ENCODE peak calls at places on chromosomes 1 and 21, in nine cellular contexts. S, R, G, E, Q, D, P, L and H are unnamed samples.

GRCh38 chr1:30756545-30757195 is 904 bp downstream of the LAPTM5 start:
- DNase-seq in S (no peak), R (no peak), G (peak; percentile 14), E (no peak), Q (no peak), D (peak; percentile 93), P (peak; percentile 47), L (no peak), H (peak; percentile 46)

GRCh38 chr1:171221665-171222591 is 26.4 kb upstream of the FMO1 start:
- DNase-seq in S (no peak), R (no peak), G (no peak), E (no peak), Q (no peak), D (no peak), P (no peak), L (no peak), H (no peak)

GRCh38 chr1:24822887-24823286 is 77.6 kb downstream of the CLIC4 start:
- DNase-seq in S (no peak), R (no peak), G (no peak), E (no peak), Q (no peak), D (no peak), P (no peak), L (no peak), H (no peak)

GRCh38 chr21:32414579-32415358 is 2.3 kb downstream of the EVA1C start:
- DNase-seq in S (no peak), R (no peak), G (no peak), E (no peak), Q (no peak), D (no peak), P (no peak), L (no peak), H (no peak)

GRCh38 chr1:162536511-162536910 is 25.0 kb upstream of the UAP1 start:
- DNase-seq in S (no peak), R (no peak), G (no peak), E (no peak), Q (no peak), D (no peak), P (no peak), L (no peak), H (no peak)

GRCh38 chr1:223846668-223847007 is 891 bp upstream of the TP53BP2 start:
- DNase-seq in S (no peak), R (peak; percentile 37), G (no peak), E (peak; percentile 25), Q (no peak), D (no peak), P (peak; percentile 55), L (peak; percentile 43), H (no peak)

GRCh38 chr1:205056188-205056611 is 13.2 kb downstream of the CNTN2 start:
- DNase-seq in S (no peak), R (no peak), G (no peak), E (peak; percentile 38), Q (no peak), D (no peak), P (no peak), L (no peak), H (no peak)

GRCh38 chr1:40264354-40264781 is 6.3 kb downstream of the ZMPSTE24 start:
- DNase-seq in S (no peak), R (no peak), G (no peak), E (no peak), Q (no peak), D (no peak), P (no peak), L (no peak), H (no peak)

GRCh38 chr1:235024045-235024439 is 104.6 kb downstream of the TOMM20 start:
- DNase-seq in S (no peak), R (no peak), G (no peak), E (no peak), Q (no peak), D (no peak), P (no peak), L (no peak), H (no peak)

GRCh38 chr1:170326221-170326620 is 180.5 kb downstream of the NTMT2 start:
- DNase-seq in S (no peak), R (no peak), G (no peak), E (no peak), Q (no peak), D (no peak), P (no peak), L (no peak), H (no peak)

GRCh38 chr1:161872506-161872905 is 106.4 kb downstream of the ATF6 start:
- DNase-seq in S (no peak), R (no peak), G (no peak), E (no peak), Q (no peak), D (no peak), P (no peak), L (no peak), H (no peak)

GRCh38 chr1:8076171-8076570 is 50.1 kb upstream of the ERRFI1 start:
- DNase-seq in S (no peak), R (no peak), G (no peak), E (no peak), Q (no peak), D (no peak), P (no peak), L (no peak), H (no peak)

GRCh38 chr1:95117207-95118018 is at the start of gene TLCD4:
- DNase-seq in S (peak; percentile 72), R (peak; percentile 33), G (peak; percentile 46), E (peak; percentile 50), Q (no peak), D (no peak), P (peak; percentile 74), L (peak; percentile 81), H (peak; percentile 13)

GRCh38 chr1:95003433-95003738 is 69.4 kb downstream of the ALG14 start:
- DNase-seq in S (no peak), R (no peak), G (no peak), E (no peak), Q (no peak), D (peak; percentile 37), P (no peak), L (no peak), H (no peak)

GRCh38 chr1:207298666-207299065 is 22.8 kb upstream of the CD55 start:
- DNase-seq in S (no peak), R (no peak), G (no peak), E (no peak), Q (no peak), D (no peak), P (no peak), L (no peak), H (no peak)

GRCh38 chr1:247822060-247822459 is 1.9 kb downstream of the OR14A16 start:
- DNase-seq in S (no peak), R (no peak), G (no peak), E (no peak), Q (no peak), D (no peak), P (no peak), L (no peak), H (no peak)
- H3K9me3 ChIP-seq in S (no peaks in the 10 kb centered on the region), R (no peaks in the 10 kb centered on the region), G (no peaks in the 10 kb centered on the region), E (no peaks in the 10 kb centered on the region), Q (peaks cover 15% of the 10 kb centered on the region), D (no peaks in the 10 kb centered on the region), P (no peaks in the 10 kb centered on the region), L (no peaks in the 10 kb centered on the region), H (no peaks in the 10 kb centered on the region)

GRCh38 chr1:228530951-228531731 is 44.0 kb downstream of the RNF187 start:
- DNase-seq in S (no peak), R (no peak), G (no peak), E (no peak), Q (no peak), D (no peak), P (no peak), L (no peak), H (no peak)
- H3K9me3 ChIP-seq in S (no peaks in the 10 kb centered on the region), R (no peaks in the 10 kb centered on the region), G (peaks cover 6% of the 10 kb centered on the region), E (no peaks in the 10 kb centered on the region), Q (no peaks in the 10 kb centered on the region), D (no peaks in the 10 kb centered on the region), P (no peaks in the 10 kb centered on the region), L (no peaks in the 10 kb centered on the region), H (no peaks in the 10 kb centered on the region)

GRCh38 chr1:2999138-2999537 is 22.1 kb upstream of the ACTRT2 start:
- DNase-seq in S (no peak), R (no peak), G (no peak), E (no peak), Q (no peak), D (no peak), P (no peak), L (no peak), H (no peak)

GRCh38 chr1:3000671-3001470 is 20.4 kb upstream of the ACTRT2 start:
- DNase-seq in S (no peak), R (no peak), G (no peak), E (no peak), Q (no peak), D (no peak), P (no peak), L (no peak), H (no peak)

GRCh38 chr1:2999571-2999970 is 21.7 kb upstream of the ACTRT2 start:
- DNase-seq in S (no peak), R (no peak), G (no peak), E (no peak), Q (no peak), D (no peak), P (no peak), L (no peak), H (no peak)

GRCh38 chr1:3000214-3000613 is 21.1 kb upstream of the ACTRT2 start:
- DNase-seq in S (no peak), R (no peak), G (no peak), E (no peak), Q (no peak), D (no peak), P (no peak), L (no peak), H (no peak)

DNA sequence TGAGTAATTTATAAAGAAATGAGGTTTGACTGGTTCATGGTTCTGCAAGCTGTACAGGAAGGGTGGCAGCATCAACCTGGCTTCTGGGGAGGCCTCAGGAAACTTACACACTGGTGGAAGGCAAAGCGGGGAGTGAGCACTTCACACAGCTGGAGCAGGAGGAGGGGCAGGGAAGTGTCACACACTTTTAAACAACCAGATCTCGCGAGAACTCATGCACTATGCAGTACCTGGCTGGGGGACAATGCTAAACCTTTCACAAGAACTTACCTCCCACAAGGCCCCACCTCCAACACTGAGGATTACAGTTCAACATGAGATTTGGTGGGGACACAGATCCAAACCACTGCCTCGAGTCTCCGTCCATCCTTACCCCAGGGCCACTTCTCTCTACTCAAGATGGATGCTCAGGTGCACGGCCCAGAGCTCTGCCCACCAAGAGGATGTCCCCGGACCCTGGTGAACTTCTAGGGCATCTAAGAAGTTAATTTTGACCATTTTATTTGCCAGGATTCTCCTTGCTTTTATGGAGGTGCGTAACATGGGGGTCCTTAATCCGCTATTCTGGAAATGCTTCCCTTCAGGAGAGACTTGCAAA is 22.7 kb upstream of the ACTRT2 start:
- DNase-seq in S (no peak), R (no peak), G (no peak), E (no peak), Q (no peak), D (no peak), P (no peak), L (no peak), H (no peak)
- H3K9me3 ChIP-seq in S (no peaks in the 10 kb centered on the region), R (no peaks in the 10 kb centered on the region), G (no peaks in the 10 kb centered on the region), E (no peaks in the 10 kb centered on the region), Q (peaks cover 52% of the 10 kb centered on the region), D (peaks cover 17% of the 10 kb centered on the region), P (no peaks in the 10 kb centered on the region), L (no peaks in the 10 kb centered on the region), H (peaks cover 2% of the 10 kb centered on the region)

DNA sequence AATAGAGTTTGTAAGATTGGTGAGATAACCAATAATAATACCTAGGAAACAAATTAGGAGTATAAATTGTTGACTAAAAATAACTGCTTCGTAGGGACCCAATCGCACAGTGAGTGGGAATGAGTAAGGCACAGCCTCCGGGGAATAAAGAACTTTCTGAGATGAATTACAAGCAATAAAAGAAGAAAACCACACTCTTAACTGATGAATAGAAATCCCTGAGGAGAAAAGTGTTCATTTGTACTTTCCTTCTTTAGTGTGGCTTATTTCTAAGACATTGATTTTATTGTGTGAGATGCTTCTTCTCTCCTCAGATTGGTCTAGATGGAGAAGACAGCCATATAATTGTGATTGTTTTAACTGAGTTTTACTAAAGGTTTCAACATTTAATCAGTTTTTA is 443.4 kb upstream of the PRMT6 start:
- DNase-seq in S (no peak), R (no peak), G (no peak), E (no peak), Q (no peak), D (no peak), P (no peak), L (no peak), H (no peak)
- H3K9me3 ChIP-seq in S (no peaks in the 10 kb centered on the region), R (no peaks in the 10 kb centered on the region), G (no peaks in the 10 kb centered on the region), E (no peaks in the 10 kb centered on the region), Q (no peaks in the 10 kb centered on the region), D (no peaks in the 10 kb centered on the region), P (no peaks in the 10 kb centered on the region), L (no peaks in the 10 kb centered on the region), H (peaks cover 3% of the 10 kb centered on the region)